ENCODE peak calls at places on chromosome 22, in four cellular contexts. L, R, K and E are unnamed samples. For H3K9me3, the result is how much of the 10 kb centered on the place peaks cover.

GRCh38 chr22:37195921-37196320 is 7.9 kb upstream of the C1QTNF6 start:
- DNase-seq in L (peak), R (no peak), K (peak), E (no peak)

GRCh38 chr22:31488988-31489617 is 539 bp downstream of the EIF4ENIF1 start:
- DNase-seq in L (peak), R (no peak), K (peak), E (peak)

GRCh38 chr22:36340621-36341020 is 47.1 kb downstream of the MYH9 start:
- DNase-seq in L (no peak), R (peak), K (peak), E (peak)

GRCh38 chr22:37519268-37520195 is at the start of gene CARD10:
- DNase-seq in L (peak), R (no peak), K (peak), E (peak)

GRCh38 chr22:40507491-40507890 is 129.0 kb downstream of the MRTFA start:
- DNase-seq in L (no peak), R (no peak), K (no peak), E (no peak)

GRCh38 chr22:23223566-23224317 is 43.4 kb downstream of the BCR start:
- DNase-seq in L (no peak), R (peak), K (peak), E (no peak)

GRCh38 chr22:50271519-50271970 is 1.4 kb upstream of the MAPK11 start:
- DNase-seq in L (peak), R (peak), K (peak), E (peak)

GRCh38 chr22:43435851-43436535 is 24.2 kb downstream of the MPPED1 start:
- DNase-seq in L (no peak), R (no peak), K (no peak), E (peak)

GRCh38 chr22:42294034-42294985 is 23.9 kb upstream of the TCF20 start:
- DNase-seq in L (peak), R (peak), K (peak), E (no peak)

GRCh38 chr22:36892292-36892691 is 21.1 kb upstream of the CSF2RB start:
- DNase-seq in L (peak), R (no peak), K (no peak), E (no peak)

GRCh38 chr22:44893731-44894080 is 116.1 kb downstream of the PHF21B start:
- DNase-seq in L (no peak), R (no peak), K (no peak), E (no peak)

GRCh38 chr22:20558534-20558933 is 51.1 kb downstream of the MED15 start:
- DNase-seq in L (no peak), R (no peak), K (no peak), E (no peak)

GRCh38 chr22:44181912-44182590 is 1.3 kb downstream of the PARVG start:
- DNase-seq in L (no peak), R (no peak), K (no peak), E (no peak)

DNA sequence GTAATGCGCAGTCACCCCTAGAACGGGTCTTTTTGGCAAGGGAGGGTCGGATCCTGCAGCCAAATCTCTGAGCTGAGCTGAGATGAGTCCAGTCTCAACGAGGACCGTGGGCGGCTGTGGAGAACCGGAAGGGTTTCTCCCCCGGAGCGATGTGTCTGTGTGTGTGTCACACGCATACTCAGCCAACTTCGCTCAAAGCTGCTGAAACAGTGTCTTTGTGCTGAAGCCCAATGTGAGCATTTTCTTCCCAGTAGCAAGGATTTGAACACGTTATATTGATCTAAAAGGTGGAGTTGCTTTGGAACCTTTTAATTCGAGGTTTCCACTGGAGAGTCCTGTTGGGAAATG is 1.4 kb upstream of the CELSR1 start:
- DNase-seq in L (peak), R (no peak), K (no peak), E (no peak)
- H3K4me3 ChIP-seq in L (peak), R (peak), K (peak), E (peak)

GRCh38 chr22:47290706-47291430 is 528.4 kb downstream of the TBC1D22A start:
- DNase-seq in L (no peak), R (no peak), K (no peak), E (peak)

GRCh38 chr22:47287516-47287915 is 525.1 kb downstream of the TBC1D22A start:
- DNase-seq in L (no peak), R (no peak), K (no peak), E (no peak)

GRCh38 chr22:47286590-47286989 is 524.1 kb downstream of the TBC1D22A start:
- DNase-seq in L (no peak), R (no peak), K (no peak), E (no peak)

GRCh38 chr22:47289316-47289985 is 527.0 kb downstream of the TBC1D22A start:
- DNase-seq in L (no peak), R (no peak), K (no peak), E (no peak)

DNA sequence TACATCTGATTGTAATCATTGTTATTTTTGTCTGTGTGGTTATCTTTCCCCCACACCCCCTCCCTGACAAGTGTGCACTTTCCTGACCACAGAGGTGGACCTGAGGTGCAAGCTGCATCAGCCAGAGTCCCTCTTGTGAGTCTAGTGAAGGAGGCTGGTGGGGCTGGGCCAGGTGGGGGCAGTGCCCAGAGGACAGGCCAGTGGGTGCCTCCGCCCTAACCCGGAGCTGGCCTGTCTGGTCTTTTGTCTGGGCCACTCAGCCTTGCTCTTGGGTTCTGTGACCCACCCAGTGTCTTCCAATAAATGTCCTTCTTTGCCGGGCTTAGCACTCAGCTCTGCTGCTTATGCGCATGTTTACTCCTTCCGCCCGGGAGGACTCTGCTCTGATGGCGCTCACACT is 526.2 kb downstream of the TBC1D22A start:
- DNase-seq in L (no peak), R (no peak), K (no peak), E (no peak)
- H3K9me3 ChIP-seq in L (under half), R (under half), K (under half), E (under half)

GRCh38 chr22:47089796-47090460 is 327.5 kb downstream of the TBC1D22A start:
- DNase-seq in L (no peak), R (no peak), K (no peak), E (no peak)
- H3K4me3 ChIP-seq in L (no peak), R (no peak), K (no peak), E (no peak)

GRCh38 chr22:29269230-29269604 is 1.1 kb downstream of the EWSR1 start:
- DNase-seq in L (peak), R (no peak), K (no peak), E (no peak)

GRCh38 chr22:29267462-29267857 is 321 bp downstream of the RHBDD3 start:
- DNase-seq in L (no peak), R (no peak), K (no peak), E (no peak)

GRCh38 chr22:29269731-29270474 is 1.8 kb downstream of the EWSR1 start:
- DNase-seq in L (peak), R (peak), K (no peak), E (no peak)

GRCh38 chr22:29267858-29268510 is at the start of the genes EWSR1 and RHBDD3:
- DNase-seq in L (peak), R (peak), K (peak), E (peak)

GRCh38 chr22:29268511-29269229 is 602 bp downstream of the EWSR1 start:
- DNase-seq in L (peak), R (peak), K (peak), E (peak)
- H3K9me3 ChIP-seq in L (under half), R (under half), K (under half), E (under half)

GRCh38 chr22:19535001-19535400 is 10.8 kb upstream of the CLDN5 start:
- DNase-seq in L (no peak), R (no peak), K (no peak), E (no peak)
- H3K4me3 ChIP-seq in L (no peak), R (no peak), K (no peak), E (no peak)

GRCh38 chr22:25844601-25845000 is 102.6 kb downstream of the MYO18B start:
- DNase-seq in L (no peak), R (no peak), K (no peak), E (no peak)
- H3K9me3 ChIP-seq in L (under half), R (under half), K (under half), E (under half)

GRCh38 chr22:33563568-33563967 is 356.7 kb downstream of the LARGE1 start:
- DNase-seq in L (no peak), R (no peak), K (no peak), E (no peak)
- H3K4me3 ChIP-seq in L (no peak), R (no peak), K (no peak), E (no peak)

DNA sequence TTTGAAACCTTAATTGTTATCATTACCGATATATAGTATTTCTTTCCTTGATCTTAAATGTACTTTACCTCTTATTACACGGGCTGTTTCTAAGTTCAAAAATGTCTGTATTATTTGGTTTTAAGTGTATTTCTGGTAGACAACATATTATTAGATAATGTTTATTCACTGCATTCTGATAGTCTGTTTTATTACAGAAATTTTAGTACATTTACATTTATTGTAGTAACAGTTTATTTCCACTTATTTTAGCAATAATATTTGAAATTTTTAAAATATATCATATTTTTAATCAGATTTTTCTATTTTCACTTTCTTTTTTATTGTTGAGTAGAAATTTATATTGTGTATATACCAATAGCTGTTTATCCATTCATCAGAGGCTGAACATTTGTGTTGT is 1195.2 kb downstream of the TBC1D22A start:
- DNase-seq in L (no peak), R (no peak), K (no peak), E (no peak)
- H3K9me3 ChIP-seq in L (under half), R (under half), K (under half), E (under half)

DNA sequence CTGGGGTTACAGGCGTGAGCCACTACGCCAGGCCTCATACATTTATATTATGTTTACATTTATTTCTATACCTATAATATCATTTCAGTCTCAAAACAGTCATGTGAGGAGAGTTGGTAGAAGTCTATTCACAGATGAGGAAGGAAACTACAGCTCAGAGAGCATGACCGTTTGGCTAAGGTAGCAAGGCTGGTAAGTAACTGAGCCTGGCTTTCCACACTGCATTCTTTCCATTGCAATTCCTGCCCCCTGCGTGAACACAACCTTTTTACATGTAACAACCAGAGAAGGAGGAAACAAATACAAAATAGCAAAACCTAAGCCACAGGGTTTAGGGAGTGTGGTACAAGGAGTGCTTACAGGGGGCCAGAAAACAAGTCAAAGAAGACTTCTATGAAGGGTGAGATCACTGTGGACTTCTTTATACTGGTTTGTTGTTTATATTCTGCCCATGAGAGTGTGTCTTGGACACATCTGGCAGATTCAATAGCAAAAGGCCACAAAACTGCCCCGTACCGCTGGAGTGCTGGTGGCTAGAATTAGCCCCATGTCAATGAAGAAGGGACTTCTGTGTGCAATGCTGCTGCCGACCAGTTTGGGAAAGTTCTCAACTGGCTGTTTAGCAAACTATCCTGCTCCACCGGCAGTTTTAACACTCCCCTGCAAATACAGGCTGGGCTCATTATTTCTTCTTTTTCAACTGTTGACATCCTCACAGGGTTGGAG is 19.0 kb downstream of the MICAL3 start:
- DNase-seq in L (no peak), R (no peak), K (no peak), E (no peak)
- H3K4me3 ChIP-seq in L (no peak), R (no peak), K (no peak), E (no peak)

DNA sequence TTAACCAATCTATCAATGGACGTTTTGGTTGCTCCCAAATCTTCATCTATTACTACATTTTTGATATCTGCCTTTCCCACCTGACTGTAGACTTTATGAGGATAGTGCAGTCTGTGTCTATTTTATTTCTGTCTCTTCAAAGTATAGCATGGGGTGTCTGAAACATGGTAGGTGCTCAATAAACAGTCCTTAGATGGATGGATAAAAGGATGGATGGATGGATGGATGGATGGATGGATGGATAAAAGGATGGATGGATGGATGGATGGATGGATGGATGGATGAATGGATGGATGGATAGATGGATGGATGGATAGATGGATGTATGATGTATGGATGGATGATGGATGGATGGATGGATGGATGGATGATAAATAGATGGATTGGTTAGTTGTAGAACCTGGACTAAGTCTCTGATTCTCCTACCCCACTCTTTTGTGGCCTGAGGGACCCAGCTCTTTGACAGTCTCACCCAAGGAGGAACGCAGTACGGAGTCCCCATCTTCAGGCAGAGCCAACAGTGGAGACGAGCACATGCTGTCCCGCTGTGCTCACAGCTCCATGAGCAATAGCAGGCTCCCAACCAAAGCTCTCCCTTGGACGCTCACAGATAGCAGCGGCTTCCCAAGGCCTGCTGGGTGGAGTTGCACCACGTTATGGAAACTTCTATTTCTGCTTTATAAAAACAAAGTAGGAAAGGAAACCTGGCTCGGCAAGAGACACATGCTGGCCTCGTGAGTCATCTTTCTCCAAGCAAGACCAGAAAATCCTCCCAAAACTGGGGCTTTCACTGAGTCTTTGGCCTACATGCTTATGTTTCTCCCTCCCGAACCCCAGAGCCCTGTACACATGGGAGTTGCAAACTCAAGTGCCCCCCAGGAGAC is 448.0 kb downstream of the MIAT start:
- DNase-seq in L (peak), R (no peak), K (peak), E (no peak)
- H3K9me3 ChIP-seq in L (under half), R (under half), K (under half), E (under half)